ENCODE peak calls at places on chromosomes 1 and 21, in four cellular contexts. One of them, this sample, is unnamed.

GRCh38 chr1:205438213-205439158 is 16.6 kb upstream of the LEMD1 start:
- DNase-seq in neural progenitor cell: no peak
- DNase-seq in breast epithelium: peak
- DNase-seq in keratinocyte: no peak
- DNase-seq in this sample: peak

GRCh38 chr1:185681034-185681633 is 53.1 kb upstream of the HMCN1 start:
- DNase-seq in neural progenitor cell: peak
- DNase-seq in keratinocyte: no peak
- DNase-seq in breast epithelium: no peak
- DNase-seq in this sample: no peak

GRCh38 chr21:39006653-39007417 is 176.4 kb downstream of the PSMG1 start:
- DNase-seq in keratinocyte: no peak
- DNase-seq in breast epithelium: peak
- DNase-seq in neural progenitor cell: no peak
- DNase-seq in this sample: no peak

GRCh38 chr1:78232630-78233029 is 186.9 kb downstream of the GIPC2 start:
- DNase-seq in neural progenitor cell: no peak
- DNase-seq in keratinocyte: no peak
- DNase-seq in breast epithelium: no peak
- DNase-seq in this sample: no peak

GRCh38 chr1:15919316-15919715 is 56.6 kb downstream of the ZBTB17 start:
- DNase-seq in breast epithelium: no peak
- DNase-seq in keratinocyte: peak
- DNase-seq in neural progenitor cell: no peak
- DNase-seq in this sample: peak

GRCh38 chr1:236235116-236235515 is 46.6 kb downstream of the ERO1B start:
- DNase-seq in breast epithelium: no peak
- DNase-seq in neural progenitor cell: no peak
- DNase-seq in keratinocyte: no peak
- DNase-seq in this sample: no peak

GRCh38 chr21:30306821-30307330 is 13.2 kb downstream of the KRTAP26-1 start:
- DNase-seq in breast epithelium: no peak
- DNase-seq in neural progenitor cell: no peak
- DNase-seq in keratinocyte: no peak
- DNase-seq in this sample: no peak

GRCh38 chr1:179366093-179366800 is 476 bp downstream of the AXDND1 start:
- DNase-seq in keratinocyte: no peak
- DNase-seq in neural progenitor cell: peak
- DNase-seq in breast epithelium: no peak
- DNase-seq in this sample: no peak

GRCh38 chr1:40404670-40405462 is 31.3 kb downstream of the SMAP2 start:
- DNase-seq in breast epithelium: no peak
- DNase-seq in keratinocyte: peak
- DNase-seq in neural progenitor cell: peak
- DNase-seq in this sample: no peak

GRCh38 chr1:100265562-100265930 is 470 bp upstream of the RTCA start:
- DNase-seq in breast epithelium: no peak
- DNase-seq in neural progenitor cell: no peak
- DNase-seq in keratinocyte: no peak
- DNase-seq in this sample: no peak

GRCh38 chr1:27928216-27928954 is 6.4 kb upstream of the SMPDL3B start:
- DNase-seq in neural progenitor cell: no peak
- DNase-seq in keratinocyte: no peak
- DNase-seq in breast epithelium: no peak
- DNase-seq in this sample: no peak

GRCh38 chr1:58895559-58896135 is 111.8 kb upstream of the JUN start:
- DNase-seq in breast epithelium: no peak
- DNase-seq in neural progenitor cell: no peak
- DNase-seq in keratinocyte: no peak
- DNase-seq in this sample: no peak

GRCh38 chr1:41221995-41222991 is 19.8 kb downstream of the SCMH1 start:
- DNase-seq in neural progenitor cell: no peak
- DNase-seq in breast epithelium: no peak
- DNase-seq in keratinocyte: no peak
- DNase-seq in this sample: no peak

GRCh38 chr1:27522148-27522859 is 32.3 kb upstream of the WASF2 start:
- DNase-seq in keratinocyte: peak
- DNase-seq in neural progenitor cell: no peak
- DNase-seq in breast epithelium: peak
- DNase-seq in this sample: no peak

GRCh38 chr1:225896937-225897549 is 8.1 kb upstream of the LEFTY1 start:
- DNase-seq in neural progenitor cell: no peak
- DNase-seq in breast epithelium: no peak
- DNase-seq in keratinocyte: no peak
- DNase-seq in this sample: no peak

GRCh38 chr1:11238311-11238710 is 24.0 kb downstream of the MTOR start:
- DNase-seq in neural progenitor cell: no peak
- DNase-seq in keratinocyte: no peak
- DNase-seq in breast epithelium: no peak
- DNase-seq in this sample: no peak

GRCh38 chr1:33237579-33237978 is 18.7 kb upstream of the ZNF362 start:
- DNase-seq in breast epithelium: no peak
- DNase-seq in keratinocyte: no peak
- DNase-seq in neural progenitor cell: no peak
- DNase-seq in this sample: no peak

GRCh38 chr21:46023126-46023985 is 41.8 kb downstream of the COL6A1 start:
- DNase-seq in neural progenitor cell: no peak
- DNase-seq in breast epithelium: no peak
- DNase-seq in keratinocyte: no peak
- DNase-seq in this sample: no peak

GRCh38 chr1:183607322-183607980 is 17.2 kb upstream of the NCF2 start:
- DNase-seq in breast epithelium: no peak
- DNase-seq in neural progenitor cell: no peak
- DNase-seq in keratinocyte: no peak
- DNase-seq in this sample: no peak

GRCh38 chr1:172040466-172040865 is 199.2 kb downstream of the DNM3 start:
- DNase-seq in neural progenitor cell: no peak
- DNase-seq in keratinocyte: peak
- DNase-seq in breast epithelium: no peak
- DNase-seq in this sample: no peak

GRCh38 chr1:211637066-211637465 is 38.4 kb downstream of the NEK2 start:
- DNase-seq in neural progenitor cell: no peak
- DNase-seq in breast epithelium: no peak
- DNase-seq in keratinocyte: no peak
- DNase-seq in this sample: no peak

GRCh38 chr1:187621961-187622360 is 793.2 kb downstream of the PLA2G4A start:
- DNase-seq in neural progenitor cell: no peak
- DNase-seq in keratinocyte: no peak
- DNase-seq in breast epithelium: no peak
- DNase-seq in this sample: no peak

GRCh38 chr1:911875-912739 is 11.6 kb upstream of the SAMD11 start:
- DNase-seq in keratinocyte: no peak
- DNase-seq in neural progenitor cell: peak
- DNase-seq in breast epithelium: no peak
- DNase-seq in this sample: no peak

GRCh38 chr1:43008425-43009108 is 49.9 kb upstream of the SLC2A1 start:
- DNase-seq in neural progenitor cell: peak
- DNase-seq in keratinocyte: peak
- DNase-seq in breast epithelium: no peak
- DNase-seq in this sample: no peak

GRCh38 chr1:111720274-111720976 is 18.8 kb downstream of the INKA2 start:
- DNase-seq in keratinocyte: no peak
- DNase-seq in neural progenitor cell: no peak
- DNase-seq in breast epithelium: no peak
- DNase-seq in this sample: no peak

GRCh38 chr1:157140068-157140588 is 1.9 kb upstream of the ETV3 start:
- DNase-seq in neural progenitor cell: no peak
- DNase-seq in breast epithelium: no peak
- DNase-seq in keratinocyte: no peak
- DNase-seq in this sample: no peak

GRCh38 chr1:94143809-94144176 is 22.8 kb upstream of the ABCA4 start:
- DNase-seq in breast epithelium: no peak
- DNase-seq in keratinocyte: no peak
- DNase-seq in neural progenitor cell: no peak
- DNase-seq in this sample: no peak

GRCh38 chr1:8661185-8662110 is 156.0 kb downstream of the RERE start:
- DNase-seq in breast epithelium: no peak
- DNase-seq in neural progenitor cell: no peak
- DNase-seq in keratinocyte: peak
- DNase-seq in this sample: peak

GRCh38 chr1:157968503-157968902 is 24.9 kb upstream of the KIRREL1 start:
- DNase-seq in neural progenitor cell: no peak
- DNase-seq in breast epithelium: no peak
- DNase-seq in keratinocyte: peak
- DNase-seq in this sample: peak

GRCh38 chr1:201376464-201377374 is 761 bp downstream of the TNNT2 start:
- DNase-seq in keratinocyte: no peak
- DNase-seq in breast epithelium: no peak
- DNase-seq in neural progenitor cell: peak
- DNase-seq in this sample: no peak
- TF ChIP-seq CTCF in keratinocyte: peak
- TF ChIP-seq CTCF in breast epithelium: no peak
- TF ChIP-seq CTCF in neural progenitor cell: peak
- TF ChIP-seq CTCF in this sample: peak

GRCh38 chr1:2046225-2046917 is 3.8 kb upstream of the PRKCZ start:
- DNase-seq in keratinocyte: no peak
- DNase-seq in breast epithelium: peak
- DNase-seq in neural progenitor cell: peak
- DNase-seq in this sample: no peak
- H3K27ac ChIP-seq in keratinocyte: no peak
- H3K27ac ChIP-seq in breast epithelium: no peak
- H3K27ac ChIP-seq in neural progenitor cell: no peak
- H3K27ac ChIP-seq in this sample: no peak

GRCh38 chr1:85857991-85858390 is 149.8 kb upstream of the ZNHIT6 start:
- DNase-seq in keratinocyte: no peak
- DNase-seq in breast epithelium: no peak
- DNase-seq in neural progenitor cell: no peak
- DNase-seq in this sample: no peak
- H3K4me3 ChIP-seq in keratinocyte: no peak
- H3K4me3 ChIP-seq in breast epithelium: no peak
- H3K4me3 ChIP-seq in neural progenitor cell: no peak
- H3K4me3 ChIP-seq in this sample: no peak

GRCh38 chr1:45824607-45825006 is 21.2 kb downstream of the MAST2 start:
- DNase-seq in breast epithelium: no peak
- DNase-seq in neural progenitor cell: no peak
- DNase-seq in keratinocyte: no peak
- DNase-seq in this sample: no peak
- TF ChIP-seq CTCF in breast epithelium: no peak
- TF ChIP-seq CTCF in neural progenitor cell: no peak
- TF ChIP-seq CTCF in keratinocyte: no peak
- TF ChIP-seq CTCF in this sample: no peak

DNA sequence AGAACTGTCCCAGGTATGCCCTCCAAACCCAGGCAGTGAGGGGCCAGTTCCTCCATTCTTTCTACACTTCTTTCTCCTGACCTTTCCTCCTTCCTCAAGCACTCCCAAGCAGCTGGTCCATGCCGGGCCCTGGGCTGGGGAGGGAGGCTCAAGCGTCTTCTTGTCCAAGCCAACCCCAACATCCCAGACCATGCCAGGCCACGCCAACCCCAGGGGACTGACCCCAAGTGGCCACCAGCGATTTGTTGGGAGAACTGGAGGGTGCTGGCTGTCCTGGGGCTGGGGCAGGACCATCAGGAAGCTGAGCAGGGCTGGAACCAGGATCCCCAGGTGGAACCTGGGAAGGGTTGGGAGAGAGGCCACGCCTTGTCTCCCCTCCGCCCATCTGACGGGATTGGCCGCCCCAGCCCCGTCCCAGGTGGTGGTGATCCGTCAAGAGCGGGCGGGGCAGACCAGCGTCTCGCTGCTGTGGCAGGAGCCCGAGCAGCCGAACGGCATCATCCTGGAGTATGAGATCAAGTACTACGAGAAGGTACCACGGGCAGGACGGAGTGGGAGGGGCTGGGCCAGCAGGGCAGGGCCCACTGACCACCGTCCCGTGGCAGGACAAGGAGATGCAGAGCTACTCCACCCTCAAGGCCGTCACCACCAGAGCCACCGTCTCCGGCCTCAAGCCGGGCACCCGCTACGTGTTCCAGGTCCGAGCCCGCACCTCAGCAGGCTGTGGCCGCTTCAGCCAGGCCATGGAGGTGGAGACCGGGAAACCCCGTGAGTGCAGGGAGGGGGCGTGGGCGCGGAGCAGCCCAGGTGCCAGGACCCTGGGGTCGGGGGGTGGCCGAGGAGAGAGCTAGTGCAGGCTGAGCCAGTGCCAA is 29.9 kb downstream of the EPHA8 start:
- DNase-seq in neural progenitor cell: no peak
- DNase-seq in keratinocyte: no peak
- DNase-seq in breast epithelium: no peak
- DNase-seq in this sample: no peak
- H3K27ac ChIP-seq in neural progenitor cell: no peak
- H3K27ac ChIP-seq in keratinocyte: no peak
- H3K27ac ChIP-seq in breast epithelium: no peak
- H3K27ac ChIP-seq in this sample: no peak

DNA sequence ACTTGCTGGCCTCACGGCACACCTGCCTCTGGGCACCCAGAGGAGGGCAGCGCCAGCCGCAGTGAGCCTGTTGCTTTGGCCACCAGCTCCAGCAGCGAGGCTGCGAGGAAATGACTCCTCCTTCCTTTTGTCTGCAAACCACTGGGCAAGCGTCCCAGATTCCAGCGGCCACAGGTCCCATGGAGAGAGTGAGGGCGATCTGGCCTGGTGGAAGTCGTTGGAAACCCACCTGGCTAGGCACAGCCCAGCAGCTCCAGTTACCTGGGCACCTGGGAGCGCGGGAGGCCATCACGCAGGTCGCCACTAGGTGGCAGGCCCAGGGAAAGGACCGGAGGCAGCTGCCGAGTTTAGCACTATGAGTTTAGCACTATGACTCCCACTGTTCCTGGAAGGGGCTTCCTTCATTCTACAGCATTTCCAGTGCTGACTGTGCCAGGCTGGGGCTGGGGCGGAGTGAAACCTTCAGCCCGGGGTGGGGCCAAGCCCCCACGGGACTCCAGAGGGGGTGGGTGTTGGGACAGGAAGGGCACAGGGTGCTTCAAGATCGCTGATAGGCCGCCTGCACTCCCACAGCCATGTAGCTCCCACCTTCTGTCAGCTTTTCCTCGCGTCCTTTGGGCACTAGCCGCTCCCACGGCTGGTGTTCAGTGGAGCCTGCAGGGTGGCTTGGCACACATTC is 1.1 kb upstream of the ESPN start:
- DNase-seq in neural progenitor cell: peak
- DNase-seq in keratinocyte: no peak
- DNase-seq in breast epithelium: peak
- DNase-seq in this sample: no peak
- H3K4me3 ChIP-seq in neural progenitor cell: peak
- H3K4me3 ChIP-seq in keratinocyte: no peak
- H3K4me3 ChIP-seq in breast epithelium: peak
- H3K4me3 ChIP-seq in this sample: no peak

GRCh38 chr1:3904843-3905185 is 4.7 kb upstream of the C1orf174 start:
- DNase-seq in keratinocyte: no peak
- DNase-seq in breast epithelium: no peak
- DNase-seq in neural progenitor cell: no peak
- DNase-seq in this sample: no peak

GRCh38 chr1:3902111-3902511 is 2.0 kb upstream of the C1orf174 start:
- DNase-seq in keratinocyte: no peak
- DNase-seq in breast epithelium: no peak
- DNase-seq in neural progenitor cell: no peak
- DNase-seq in this sample: no peak

GRCh38 chr1:3904006-3904842 is 4.2 kb upstream of the C1orf174 start:
- DNase-seq in keratinocyte: no peak
- DNase-seq in neural progenitor cell: no peak
- DNase-seq in breast epithelium: no peak
- DNase-seq in this sample: no peak

GRCh38 chr1:3902546-3902945 is 2.5 kb upstream of the C1orf174 start:
- DNase-seq in breast epithelium: no peak
- DNase-seq in keratinocyte: no peak
- DNase-seq in neural progenitor cell: no peak
- DNase-seq in this sample: no peak

GRCh38 chr1:3903141-3904005 is 3.3 kb upstream of the C1orf174 start:
- DNase-seq in keratinocyte: no peak
- DNase-seq in breast epithelium: no peak
- DNase-seq in neural progenitor cell: no peak
- DNase-seq in this sample: no peak
- TF ChIP-seq CTCF in keratinocyte: no peak
- TF ChIP-seq CTCF in breast epithelium: no peak
- TF ChIP-seq CTCF in neural progenitor cell: no peak
- TF ChIP-seq CTCF in this sample: no peak

This sample was measured in AG04450.